ENCODE peak calls at places on chromosomes 16 and 17, in seven cellular contexts. One of them, this sample, is unnamed.

GRCh38 chr16:4214215-4214621 is 27.7 kb downstream of the SRL start:
- DNase-seq in transverse colon: peak; percentile 15
- DNase-seq in IMR-90: peak; percentile 96
- DNase-seq in right cardiac atrium: no peak
- DNase-seq in left ventricle myocardium inferior: no peak
- DNase-seq in HCT116: peak; percentile 19
- DNase-seq in PC-3: peak; percentile 72
- DNase-seq in this sample: no peak

GRCh38 chr17:82060614-82061013 is 5.0 kb downstream of the DUS1L start:
- DNase-seq in transverse colon: no peak
- DNase-seq in HCT116: no peak
- DNase-seq in left ventricle myocardium inferior: no peak
- DNase-seq in PC-3: no peak
- DNase-seq in right cardiac atrium: peak; percentile 38
- DNase-seq in IMR-90: no peak
- DNase-seq in this sample: no peak

GRCh38 chr17:32627233-32628008 is 140.6 kb downstream of the CDK5R1 start:
- DNase-seq in right cardiac atrium: no peak
- DNase-seq in IMR-90: no peak
- DNase-seq in transverse colon: no peak
- DNase-seq in HCT116: no peak
- DNase-seq in PC-3: peak; percentile 7
- DNase-seq in left ventricle myocardium inferior: no peak
- DNase-seq in this sample: peak; percentile 67

GRCh38 chr17:19567216-19568015 is 33.8 kb downstream of the SLC47A1 start:
- DNase-seq in PC-3: no peak
- DNase-seq in transverse colon: no peak
- DNase-seq in IMR-90: no peak
- DNase-seq in right cardiac atrium: no peak
- DNase-seq in HCT116: no peak
- DNase-seq in left ventricle myocardium inferior: no peak
- DNase-seq in this sample: no peak

GRCh38 chr17:79993390-79994221 is 42.1 kb downstream of the TBC1D16 start:
- DNase-seq in IMR-90: peak; percentile 94
- DNase-seq in transverse colon: peak; percentile 80
- DNase-seq in left ventricle myocardium inferior: peak; percentile 81
- DNase-seq in right cardiac atrium: peak; percentile 90
- DNase-seq in HCT116: no peak
- DNase-seq in PC-3: no peak
- DNase-seq in this sample: no peak

GRCh38 chr17:2796164-2797140 is at the start of gene RAP1GAP2:
- DNase-seq in PC-3: no peak
- DNase-seq in IMR-90: no peak
- DNase-seq in transverse colon: peak; percentile 82
- DNase-seq in right cardiac atrium: peak; percentile 87
- DNase-seq in HCT116: no peak
- DNase-seq in left ventricle myocardium inferior: peak; percentile 62
- DNase-seq in this sample: no peak

GRCh38 chr16:1770328-1771071 is 843 bp downstream of the NME3 start:
- DNase-seq in transverse colon: peak; percentile 75
- DNase-seq in left ventricle myocardium inferior: peak; percentile 62
- DNase-seq in PC-3: peak; percentile 60
- DNase-seq in right cardiac atrium: peak; percentile 91
- DNase-seq in HCT116: peak; percentile 62
- DNase-seq in IMR-90: peak; percentile 47
- DNase-seq in this sample: no peak

GRCh38 chr16:85901760-85902365 is 2.9 kb downstream of the IRF8 start:
- DNase-seq in left ventricle myocardium inferior: no peak
- DNase-seq in right cardiac atrium: no peak
- DNase-seq in HCT116: no peak
- DNase-seq in transverse colon: no peak
- DNase-seq in IMR-90: no peak
- DNase-seq in PC-3: no peak
- DNase-seq in this sample: no peak

GRCh38 chr16:27326738-27327585 is 13.2 kb downstream of the IL4R start:
- DNase-seq in IMR-90: peak; percentile 97
- DNase-seq in left ventricle myocardium inferior: peak; percentile 78
- DNase-seq in PC-3: peak; percentile 88
- DNase-seq in transverse colon: peak; percentile 77
- DNase-seq in right cardiac atrium: peak; percentile 87
- DNase-seq in HCT116: peak; percentile 68
- DNase-seq in this sample: peak; percentile 68

GRCh38 chr16:66365588-66365987 is 903 bp upstream of the CDH5 start:
- DNase-seq in left ventricle myocardium inferior: peak; percentile 69
- DNase-seq in transverse colon: peak; percentile 26
- DNase-seq in IMR-90: peak; percentile 20
- DNase-seq in HCT116: no peak
- DNase-seq in PC-3: peak; percentile 49
- DNase-seq in right cardiac atrium: peak; percentile 80
- DNase-seq in this sample: no peak

GRCh38 chr16:89720859-89721643 is at the start of the genes VPS9D1 and ZNF276:
- DNase-seq in left ventricle myocardium inferior: peak; percentile 89
- DNase-seq in PC-3: peak; percentile 74
- DNase-seq in transverse colon: peak; percentile 88
- DNase-seq in HCT116: peak; percentile 60
- DNase-seq in IMR-90: peak; percentile 69
- DNase-seq in right cardiac atrium: peak; percentile 94
- DNase-seq in this sample: no peak

GRCh38 chr17:42531455-42532354 is 4.3 kb upstream of the NAGLU start:
- DNase-seq in left ventricle myocardium inferior: peak; percentile 72
- DNase-seq in PC-3: peak; percentile 51
- DNase-seq in HCT116: no peak
- DNase-seq in IMR-90: peak; percentile 34
- DNase-seq in right cardiac atrium: peak; percentile 89
- DNase-seq in transverse colon: peak; percentile 76
- DNase-seq in this sample: no peak

GRCh38 chr16:89044394-89045180 is 49.1 kb upstream of the ACSF3 start:
- DNase-seq in right cardiac atrium: peak; percentile 36
- DNase-seq in transverse colon: no peak
- DNase-seq in left ventricle myocardium inferior: peak; percentile 2
- DNase-seq in HCT116: no peak
- DNase-seq in IMR-90: no peak
- DNase-seq in PC-3: no peak
- DNase-seq in this sample: no peak

GRCh38 chr17:8881606-8882005 is 14.1 kb upstream of the PIK3R6 start:
- DNase-seq in HCT116: no peak
- DNase-seq in PC-3: no peak
- DNase-seq in IMR-90: no peak
- DNase-seq in transverse colon: no peak
- DNase-seq in left ventricle myocardium inferior: no peak
- DNase-seq in right cardiac atrium: no peak
- DNase-seq in this sample: no peak

GRCh38 chr17:77145635-77146632 is 5.2 kb downstream of the SEC14L1 start:
- DNase-seq in IMR-90: peak; percentile 76
- DNase-seq in PC-3: peak; percentile 86
- DNase-seq in HCT116: no peak
- DNase-seq in transverse colon: peak; percentile 67
- DNase-seq in right cardiac atrium: peak; percentile 83
- DNase-seq in left ventricle myocardium inferior: peak; percentile 60
- DNase-seq in this sample: no peak

GRCh38 chr17:2996208-2996855 is 67.1 kb downstream of the OR1D5 start:
- DNase-seq in IMR-90: peak; percentile 65
- DNase-seq in HCT116: no peak
- DNase-seq in PC-3: no peak
- DNase-seq in right cardiac atrium: no peak
- DNase-seq in transverse colon: no peak
- DNase-seq in left ventricle myocardium inferior: no peak
- DNase-seq in this sample: no peak

GRCh38 chr17:17088511-17089205 is 46.4 kb downstream of the MPRIP start:
- DNase-seq in PC-3: no peak
- DNase-seq in right cardiac atrium: peak; percentile 4
- DNase-seq in IMR-90: no peak
- DNase-seq in HCT116: no peak
- DNase-seq in transverse colon: peak; percentile 4
- DNase-seq in left ventricle myocardium inferior: no peak
- DNase-seq in this sample: no peak

GRCh38 chr17:37294888-37295287 is 80.9 kb upstream of the C17orf78 start:
- DNase-seq in PC-3: no peak
- DNase-seq in left ventricle myocardium inferior: no peak
- DNase-seq in transverse colon: no peak
- DNase-seq in IMR-90: no peak
- DNase-seq in right cardiac atrium: no peak
- DNase-seq in HCT116: no peak
- DNase-seq in this sample: no peak

GRCh38 chr17:81693491-81694360 is 9.4 kb upstream of the MRPL12 start:
- DNase-seq in transverse colon: no peak
- DNase-seq in left ventricle myocardium inferior: no peak
- DNase-seq in IMR-90: no peak
- DNase-seq in right cardiac atrium: no peak
- DNase-seq in HCT116: no peak
- DNase-seq in PC-3: no peak
- DNase-seq in this sample: no peak

GRCh38 chr16:73053379-73054130 is 5.6 kb upstream of the ZFHX3 start:
- DNase-seq in HCT116: peak; percentile 55
- DNase-seq in transverse colon: no peak
- DNase-seq in IMR-90: peak; percentile 75
- DNase-seq in PC-3: peak; percentile 78
- DNase-seq in left ventricle myocardium inferior: no peak
- DNase-seq in right cardiac atrium: no peak
- DNase-seq in this sample: no peak

GRCh38 chr17:57566724-57567123 is 178.4 kb downstream of the CCDC182 start:
- DNase-seq in HCT116: no peak
- DNase-seq in right cardiac atrium: no peak
- DNase-seq in left ventricle myocardium inferior: no peak
- DNase-seq in PC-3: no peak
- DNase-seq in IMR-90: no peak
- DNase-seq in transverse colon: no peak
- DNase-seq in this sample: no peak

GRCh38 chr16:31780342-31780741 is 93.3 kb upstream of the ZNF267 start:
- DNase-seq in HCT116: no peak
- DNase-seq in left ventricle myocardium inferior: no peak
- DNase-seq in transverse colon: no peak
- DNase-seq in right cardiac atrium: no peak
- DNase-seq in PC-3: no peak
- DNase-seq in IMR-90: no peak
- DNase-seq in this sample: no peak

GRCh38 chr16:31785126-31785525 is 88.5 kb upstream of the ZNF267 start:
- DNase-seq in right cardiac atrium: no peak
- DNase-seq in transverse colon: no peak
- DNase-seq in HCT116: no peak
- DNase-seq in left ventricle myocardium inferior: no peak
- DNase-seq in IMR-90: no peak
- DNase-seq in PC-3: no peak
- DNase-seq in this sample: no peak
- H3K9me3 ChIP-seq in right cardiac atrium: peaks cover 2% of the 10 kb centered on the region
- H3K9me3 ChIP-seq in transverse colon: peaks cover 39% of the 10 kb centered on the region
- H3K9me3 ChIP-seq in HCT116: no peaks in the 10 kb centered on the region
- H3K9me3 ChIP-seq in left ventricle myocardium inferior: peaks cover 99% of the 10 kb centered on the region
- H3K9me3 ChIP-seq in IMR-90: peaks cover 8% of the 10 kb centered on the region
- H3K9me3 ChIP-seq in PC-3: no peaks in the 10 kb centered on the region
- H3K9me3 ChIP-seq in this sample: peaks cover 2% of the 10 kb centered on the region

DNA sequence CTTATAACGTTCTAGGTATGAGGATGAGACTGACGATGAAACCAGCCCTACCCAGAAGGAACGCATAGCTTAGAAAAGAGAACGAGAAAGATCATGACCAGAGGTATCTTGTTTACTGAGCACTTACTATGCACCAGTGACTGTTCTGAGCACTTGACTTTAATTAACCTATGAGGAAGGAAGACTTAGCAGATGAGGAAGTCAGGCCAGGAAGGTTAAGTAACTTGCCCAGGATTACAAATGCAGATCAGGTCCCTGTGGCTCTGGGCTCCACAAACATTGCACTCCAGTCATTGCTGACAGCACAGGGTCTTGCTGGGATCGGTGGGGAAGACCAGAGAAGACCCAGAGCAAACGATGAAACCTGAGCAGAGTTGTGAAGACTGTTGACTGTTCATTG is 7.1 kb downstream of the KRT13 start:
- DNase-seq in IMR-90: no peak
- DNase-seq in PC-3: no peak
- DNase-seq in right cardiac atrium: no peak
- DNase-seq in left ventricle myocardium inferior: no peak
- DNase-seq in HCT116: no peak
- DNase-seq in transverse colon: no peak
- DNase-seq in this sample: no peak
- H3K4me1 ChIP-seq in IMR-90: peaks cover 14% of the 10 kb centered on the region
- H3K4me1 ChIP-seq in PC-3: peaks cover 41% of the 10 kb centered on the region
- H3K4me1 ChIP-seq in right cardiac atrium: no peaks in the 10 kb centered on the region
- H3K4me1 ChIP-seq in left ventricle myocardium inferior: no peaks in the 10 kb centered on the region
- H3K4me1 ChIP-seq in HCT116: peaks cover 34% of the 10 kb centered on the region
- H3K4me1 ChIP-seq in transverse colon: no peaks in the 10 kb centered on the region
- H3K4me1 ChIP-seq in this sample: peaks cover 7% of the 10 kb centered on the region

GRCh38 chr17:51901242-51901641 is 257.3 kb downstream of the CA10 start:
- DNase-seq in PC-3: no peak
- DNase-seq in right cardiac atrium: no peak
- DNase-seq in HCT116: no peak
- DNase-seq in left ventricle myocardium inferior: no peak
- DNase-seq in transverse colon: no peak
- DNase-seq in IMR-90: no peak
- DNase-seq in this sample: no peak
- H3K4me3 ChIP-seq in PC-3: no peak overlapping the region
- H3K4me3 ChIP-seq in right cardiac atrium: no peak overlapping the region
- H3K4me3 ChIP-seq in HCT116: no peak overlapping the region
- H3K4me3 ChIP-seq in left ventricle myocardium inferior: no peak overlapping the region
- H3K4me3 ChIP-seq in transverse colon: no peak overlapping the region
- H3K4me3 ChIP-seq in IMR-90: no peak overlapping the region
- H3K4me3 ChIP-seq in this sample: no peak overlapping the region

GRCh38 chr16:87528690-87529579 is 36.1 kb upstream of the ZCCHC14 start:
- DNase-seq in IMR-90: no peak
- DNase-seq in PC-3: no peak
- DNase-seq in left ventricle myocardium inferior: no peak
- DNase-seq in transverse colon: no peak
- DNase-seq in right cardiac atrium: no peak
- DNase-seq in HCT116: no peak
- DNase-seq in this sample: no peak
- H3K9me3 ChIP-seq in IMR-90: peaks cover 19% of the 10 kb centered on the region
- H3K9me3 ChIP-seq in PC-3: peaks cover 8% of the 10 kb centered on the region
- H3K9me3 ChIP-seq in left ventricle myocardium inferior: peaks cover 40% of the 10 kb centered on the region
- H3K9me3 ChIP-seq in transverse colon: peaks cover 13% of the 10 kb centered on the region
- H3K9me3 ChIP-seq in right cardiac atrium: peaks cover 1% of the 10 kb centered on the region
- H3K9me3 ChIP-seq in HCT116: no peaks in the 10 kb centered on the region
- H3K9me3 ChIP-seq in this sample: peaks cover 9% of the 10 kb centered on the region

DNA sequence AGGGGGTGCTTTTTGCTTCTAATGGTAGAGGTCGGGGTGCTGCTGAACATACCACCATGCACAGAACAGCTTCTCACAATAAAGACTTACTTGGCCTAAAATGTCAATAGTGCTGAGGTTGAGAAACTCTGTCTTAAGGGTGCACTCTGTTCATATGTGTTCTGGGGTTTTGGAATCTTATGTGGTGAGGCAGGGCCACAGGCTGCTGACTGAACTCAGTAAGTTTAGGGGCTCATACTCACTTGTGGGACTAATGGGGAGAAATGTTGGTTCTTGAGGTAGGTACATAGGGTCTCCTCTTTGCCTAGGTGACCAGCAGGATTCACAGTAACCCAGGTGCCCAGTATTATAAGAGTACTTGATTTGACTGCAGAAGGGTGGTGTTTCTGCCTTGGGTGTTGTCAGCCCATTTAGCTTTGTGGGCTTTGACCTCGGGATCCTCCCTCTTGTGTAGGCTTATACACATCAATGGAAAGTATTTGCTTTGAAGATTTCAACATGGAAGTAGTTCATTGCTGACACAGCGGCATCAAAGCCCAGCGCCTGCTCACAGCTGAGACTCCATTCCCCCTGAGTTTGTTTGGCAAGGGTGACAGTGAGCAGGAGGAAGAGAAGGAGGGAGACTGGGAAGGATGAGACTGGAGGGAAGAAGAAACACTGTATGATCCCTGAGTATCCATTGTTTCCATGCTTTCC is 17.2 kb downstream of the SLC7A6 start:
- DNase-seq in right cardiac atrium: no peak
- DNase-seq in PC-3: no peak
- DNase-seq in left ventricle myocardium inferior: no peak
- DNase-seq in transverse colon: no peak
- DNase-seq in HCT116: no peak
- DNase-seq in IMR-90: no peak
- DNase-seq in this sample: no peak
- H3K4me1 ChIP-seq in right cardiac atrium: peaks cover 20% of the 10 kb centered on the region
- H3K4me1 ChIP-seq in PC-3: no peaks in the 10 kb centered on the region
- H3K4me1 ChIP-seq in left ventricle myocardium inferior: peaks cover 97% of the 10 kb centered on the region
- H3K4me1 ChIP-seq in transverse colon: peaks cover 69% of the 10 kb centered on the region
- H3K4me1 ChIP-seq in HCT116: no peaks in the 10 kb centered on the region
- H3K4me1 ChIP-seq in IMR-90: no peaks in the 10 kb centered on the region
- H3K4me1 ChIP-seq in this sample: no peaks in the 10 kb centered on the region